ENCODE peak calls at places on chromosome X, in four cellular contexts. R is SK-N-SH, V is HepG2, T is K562. Q is an unnamed sample.

GRCh38 chrX:45449982-45450381 is 249.3 kb upstream of the DIPK2B start:
- DNase-seq in R (no peak), V (no peak), T (no peak), Q (no peak)

GRCh38 chrX:8235026-8235425 is 64.0 kb upstream of the VCX2 start:
- DNase-seq in R (no peak), V (no peak), T (no peak), Q (no peak)

GRCh38 chrX:40173662-40174593 is 76.2 kb upstream of the BCOR start:
- DNase-seq in R (peak), V (peak), T (no peak), Q (peak)

GRCh38 chrX:2576793-2577192 is 76.0 kb upstream of the DHRSX start:
- DNase-seq in R (no peak), V (peak), T (peak), Q (no peak)

GRCh38 chrX:41110801-41111625 is 25.8 kb downstream of the USP9X start:
- DNase-seq in R (no peak), V (no peak), T (no peak), Q (no peak)

GRCh38 chrX:140346711-140347110 is 158.2 kb downstream of the SOX3 start:
- DNase-seq in R (no peak), V (no peak), T (no peak), Q (no peak)

GRCh38 chrX:8738588-8739189 is 6.8 kb upstream of the ANOS1 start:
- DNase-seq in R (peak), V (peak), T (peak), Q (peak)

GRCh38 chrX:79366888-79367749 is at the start of gene ITM2A:
- DNase-seq in R (peak), V (no peak), T (peak), Q (peak)

GRCh38 chrX:15151267-15152196 is 118.4 kb downstream of the ASB9 start:
- DNase-seq in R (no peak), V (no peak), T (no peak), Q (no peak)

GRCh38 chrX:119648421-119648775 is 42.2 kb upstream of the NKRF start:
- DNase-seq in R (no peak), V (no peak), T (no peak), Q (no peak)

GRCh38 chrX:39752820-39753219 is 344.9 kb downstream of the BCOR start:
- DNase-seq in R (no peak), V (no peak), T (no peak), Q (no peak)

GRCh38 chrX:150489359-150490015 is 78.9 kb upstream of the MTM1 start:
- DNase-seq in R (no peak), V (no peak), T (no peak), Q (no peak)

GRCh38 chrX:109347618-109348017 is 134.3 kb downstream of the GUCY2F start:
- DNase-seq in R (no peak), V (no peak), T (no peak), Q (no peak)

GRCh38 chrX:1451676-1452496 is 823 bp downstream of the ASMTL start:
- DNase-seq in R (no peak), V (no peak), T (no peak), Q (no peak)

GRCh38 chrX:103793541-103793932 is 16.9 kb downstream of the PLP1 start:
- DNase-seq in R (no peak), V (no peak), T (no peak), Q (no peak)

GRCh38 chrX:75609361-75609760 is 86.5 kb upstream of the ZDHHC15 start:
- DNase-seq in R (no peak), V (no peak), T (no peak), Q (no peak)

GRCh38 chrX:154348114-154348531 is 26.3 kb downstream of the FLNA start:
- DNase-seq in R (no peak), V (no peak), T (no peak), Q (no peak)

GRCh38 chrX:25941559-25942250 is 196.4 kb upstream of the MAGEB18 start:
- DNase-seq in R (no peak), V (no peak), T (no peak), Q (no peak)

GRCh38 chrX:153627675-153628111 is 19.3 kb upstream of the DUSP9 start:
- DNase-seq in R (peak), V (peak), T (no peak), Q (no peak)

DNA sequence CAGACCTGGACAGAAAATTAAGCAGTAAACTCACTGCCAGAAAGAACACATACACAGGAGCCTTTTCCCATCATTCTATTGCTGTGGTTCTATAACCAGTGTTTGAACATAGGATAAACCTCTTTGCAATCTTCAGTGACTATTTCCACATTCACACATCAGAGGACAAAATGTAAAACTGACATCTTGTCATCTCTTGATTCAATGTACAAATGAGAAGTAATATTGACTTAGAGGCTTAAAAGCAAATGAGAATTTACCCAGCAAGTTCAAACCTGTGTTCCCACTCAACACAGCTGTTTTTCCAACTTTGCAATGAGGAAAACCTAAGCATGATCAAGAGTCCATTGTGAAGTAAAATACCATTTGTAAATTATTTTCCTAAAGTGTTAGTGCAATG is 307.1 kb upstream of the CPXCR1 start:
- DNase-seq in R (no peak), V (peak), T (no peak), Q (no peak)
- TF ChIP-seq CTCF in R (no peak), V (no peak), T (no peak), Q (no peak)

GRCh38 chrX:49992809-49993208 is 70.4 kb downstream of the CLCN5 start:
- DNase-seq in R (no peak), V (no peak), T (no peak), Q (no peak)
- TF ChIP-seq FOXJ3 in R (no peak), V (no peak), T (no peak), Q (no peak)

GRCh38 chrX:49233176-49233575 is at the start of gene CACNA1F:
- DNase-seq in R (no peak), V (no peak), T (no peak), Q (no peak)
- TF ChIP-seq CTCF in R (no peak), V (no peak), T (no peak), Q (no peak)

DNA sequence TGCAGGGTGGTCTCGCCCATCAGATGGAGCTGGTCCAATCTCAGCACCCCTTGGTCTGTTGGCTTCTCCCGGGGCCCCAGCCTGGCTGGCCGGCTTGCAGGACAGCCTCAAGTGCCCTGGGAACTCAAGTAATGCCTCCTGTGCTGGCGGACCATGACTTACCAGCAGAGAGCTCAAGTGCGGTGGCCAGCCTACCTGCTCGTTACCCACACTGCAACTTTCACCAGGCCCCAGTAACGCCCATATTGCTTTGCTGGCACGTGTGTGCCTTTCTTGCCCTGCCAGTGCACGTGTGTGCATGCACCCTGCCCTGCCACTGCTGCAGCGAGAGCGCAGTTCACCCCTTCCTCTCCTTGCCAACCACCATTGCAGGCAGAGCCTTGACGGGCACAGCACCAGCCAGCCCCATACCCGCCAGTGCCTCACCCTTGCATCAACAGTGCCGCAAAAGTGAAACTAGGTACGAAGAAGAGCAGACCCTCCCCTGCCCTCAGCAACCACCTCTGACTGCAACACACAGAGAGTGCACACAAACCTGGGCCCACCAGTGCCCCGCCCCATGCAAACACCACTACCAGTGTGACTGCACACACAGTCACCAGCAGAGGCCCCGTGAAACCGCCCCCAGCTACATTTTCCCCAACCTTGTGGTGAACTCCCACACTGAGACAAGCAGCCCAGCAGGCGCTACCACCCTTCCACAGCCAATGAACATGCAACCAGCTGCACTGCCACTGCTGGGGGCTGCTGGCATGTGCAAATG is 88.9 kb upstream of the POU3F4 start:
- DNase-seq in R (no peak), V (no peak), T (no peak), Q (no peak)
- TF ChIP-seq FOXJ3 in R (no peak), V (no peak), T (no peak), Q (no peak)

GRCh38 chrX:68018248-68019203 is 414.8 kb downstream of the OPHN1 start:
- DNase-seq in R (peak), V (peak), T (no peak), Q (peak)
- TF ChIP-seq CTCF in R (peak), V (peak), T (peak), Q (no peak)